ENCODE peak calls at places on chromosomes 7 and 10, in ten cellular contexts. One of them, this sample, is unnamed.

GRCh38 chr7:6026011-6026819 is 5.0 kb upstream of the ANKRD61 start:
- DNase-seq in T follicular helper cell: peak
- DNase-seq in PC-9: peak
- DNase-seq in GM23338: peak
- DNase-seq in Karpas-422: peak
- DNase-seq in AG04449: no peak
- DNase-seq in activated effector memory CD4-positive, alpha-beta T cell treated with Interleukin-2 at 50 U/mL for 16 hours: peak
- DNase-seq in midbrain: peak
- DNase-seq in activated CD4-positive, alpha-beta T cell treated with anti-CD3 and anti-CD28 coated beads for 1 hour: peak
- DNase-seq in stimulated activated CD4-positive, alpha-beta T cell treated with anti-CD3 and anti-CD28 coated beads, TNF-alpha, amount 100 ng/mL, for 4 hours: peak
- DNase-seq in this sample: peak

GRCh38 chr10:94292448-94293118 is 70.2 kb downstream of the NOC3L start:
- DNase-seq in T follicular helper cell: no peak
- DNase-seq in PC-9: peak
- DNase-seq in GM23338: no peak
- DNase-seq in Karpas-422: no peak
- DNase-seq in AG04449: peak
- DNase-seq in activated effector memory CD4-positive, alpha-beta T cell treated with Interleukin-2 at 50 U/mL for 16 hours: no peak
- DNase-seq in midbrain: no peak
- DNase-seq in activated CD4-positive, alpha-beta T cell treated with anti-CD3 and anti-CD28 coated beads for 1 hour: no peak
- DNase-seq in stimulated activated CD4-positive, alpha-beta T cell treated with anti-CD3 and anti-CD28 coated beads, TNF-alpha, amount 100 ng/mL, for 4 hours: no peak
- DNase-seq in this sample: no peak

GRCh38 chr7:135184254-135184841 is 13.8 kb upstream of the CYREN start:
- DNase-seq in T follicular helper cell: no peak
- DNase-seq in PC-9: no peak
- DNase-seq in GM23338: no peak
- DNase-seq in Karpas-422: no peak
- DNase-seq in AG04449: no peak
- DNase-seq in activated effector memory CD4-positive, alpha-beta T cell treated with Interleukin-2 at 50 U/mL for 16 hours: no peak
- DNase-seq in midbrain: no peak
- DNase-seq in activated CD4-positive, alpha-beta T cell treated with anti-CD3 and anti-CD28 coated beads for 1 hour: no peak
- DNase-seq in stimulated activated CD4-positive, alpha-beta T cell treated with anti-CD3 and anti-CD28 coated beads, TNF-alpha, amount 100 ng/mL, for 4 hours: no peak
- DNase-seq in this sample: no peak

GRCh38 chr7:87600130-87601124 is at the start of gene ABCB1:
- DNase-seq in T follicular helper cell: peak
- DNase-seq in PC-9: no peak
- DNase-seq in GM23338: peak
- DNase-seq in Karpas-422: no peak
- DNase-seq in AG04449: no peak
- DNase-seq in activated effector memory CD4-positive, alpha-beta T cell treated with Interleukin-2 at 50 U/mL for 16 hours: peak
- DNase-seq in midbrain: no peak
- DNase-seq in activated CD4-positive, alpha-beta T cell treated with anti-CD3 and anti-CD28 coated beads for 1 hour: peak
- DNase-seq in stimulated activated CD4-positive, alpha-beta T cell treated with anti-CD3 and anti-CD28 coated beads, TNF-alpha, amount 100 ng/mL, for 4 hours: peak
- DNase-seq in this sample: peak

GRCh38 chr7:112257073-112257472 is 50.6 kb downstream of the ZNF277 start:
- DNase-seq in T follicular helper cell: no peak
- DNase-seq in PC-9: no peak
- DNase-seq in GM23338: no peak
- DNase-seq in Karpas-422: no peak
- DNase-seq in AG04449: no peak
- DNase-seq in activated effector memory CD4-positive, alpha-beta T cell treated with Interleukin-2 at 50 U/mL for 16 hours: no peak
- DNase-seq in midbrain: no peak
- DNase-seq in activated CD4-positive, alpha-beta T cell treated with anti-CD3 and anti-CD28 coated beads for 1 hour: no peak
- DNase-seq in stimulated activated CD4-positive, alpha-beta T cell treated with anti-CD3 and anti-CD28 coated beads, TNF-alpha, amount 100 ng/mL, for 4 hours: no peak
- DNase-seq in this sample: no peak

GRCh38 chr10:77392236-77392721 is 245.3 kb downstream of the KCNMA1 start:
- DNase-seq in T follicular helper cell: no peak
- DNase-seq in PC-9: peak
- DNase-seq in GM23338: no peak
- DNase-seq in Karpas-422: peak
- DNase-seq in AG04449: no peak
- DNase-seq in activated effector memory CD4-positive, alpha-beta T cell treated with Interleukin-2 at 50 U/mL for 16 hours: no peak
- DNase-seq in midbrain: no peak
- DNase-seq in activated CD4-positive, alpha-beta T cell treated with anti-CD3 and anti-CD28 coated beads for 1 hour: no peak
- DNase-seq in stimulated activated CD4-positive, alpha-beta T cell treated with anti-CD3 and anti-CD28 coated beads, TNF-alpha, amount 100 ng/mL, for 4 hours: no peak
- DNase-seq in this sample: no peak

GRCh38 chr7:157797361-157797760 is 460.6 kb downstream of the DNAJB6 start:
- DNase-seq in T follicular helper cell: no peak
- DNase-seq in PC-9: no peak
- DNase-seq in GM23338: no peak
- DNase-seq in Karpas-422: no peak
- DNase-seq in AG04449: no peak
- DNase-seq in activated effector memory CD4-positive, alpha-beta T cell treated with Interleukin-2 at 50 U/mL for 16 hours: no peak
- DNase-seq in midbrain: no peak
- DNase-seq in activated CD4-positive, alpha-beta T cell treated with anti-CD3 and anti-CD28 coated beads for 1 hour: no peak
- DNase-seq in stimulated activated CD4-positive, alpha-beta T cell treated with anti-CD3 and anti-CD28 coated beads, TNF-alpha, amount 100 ng/mL, for 4 hours: no peak
- DNase-seq in this sample: no peak

GRCh38 chr10:95406651-95407280 is 116.0 kb upstream of the PDLIM1 start:
- DNase-seq in T follicular helper cell: no peak
- DNase-seq in PC-9: peak
- DNase-seq in GM23338: no peak
- DNase-seq in Karpas-422: no peak
- DNase-seq in AG04449: no peak
- DNase-seq in activated effector memory CD4-positive, alpha-beta T cell treated with Interleukin-2 at 50 U/mL for 16 hours: no peak
- DNase-seq in midbrain: peak
- DNase-seq in activated CD4-positive, alpha-beta T cell treated with anti-CD3 and anti-CD28 coated beads for 1 hour: no peak
- DNase-seq in stimulated activated CD4-positive, alpha-beta T cell treated with anti-CD3 and anti-CD28 coated beads, TNF-alpha, amount 100 ng/mL, for 4 hours: no peak
- DNase-seq in this sample: no peak

GRCh38 chr10:30000802-30001571 is 58.4 kb downstream of the JCAD start:
- DNase-seq in T follicular helper cell: no peak
- DNase-seq in PC-9: peak
- DNase-seq in GM23338: no peak
- DNase-seq in Karpas-422: peak
- DNase-seq in AG04449: peak
- DNase-seq in activated effector memory CD4-positive, alpha-beta T cell treated with Interleukin-2 at 50 U/mL for 16 hours: no peak
- DNase-seq in midbrain: no peak
- DNase-seq in activated CD4-positive, alpha-beta T cell treated with anti-CD3 and anti-CD28 coated beads for 1 hour: no peak
- DNase-seq in stimulated activated CD4-positive, alpha-beta T cell treated with anti-CD3 and anti-CD28 coated beads, TNF-alpha, amount 100 ng/mL, for 4 hours: no peak
- DNase-seq in this sample: peak

GRCh38 chr7:104803931-104804330 is 210.1 kb upstream of the KMT2E start:
- DNase-seq in T follicular helper cell: no peak
- DNase-seq in PC-9: no peak
- DNase-seq in GM23338: no peak
- DNase-seq in Karpas-422: no peak
- DNase-seq in AG04449: no peak
- DNase-seq in activated effector memory CD4-positive, alpha-beta T cell treated with Interleukin-2 at 50 U/mL for 16 hours: no peak
- DNase-seq in midbrain: no peak
- DNase-seq in activated CD4-positive, alpha-beta T cell treated with anti-CD3 and anti-CD28 coated beads for 1 hour: no peak
- DNase-seq in stimulated activated CD4-positive, alpha-beta T cell treated with anti-CD3 and anti-CD28 coated beads, TNF-alpha, amount 100 ng/mL, for 4 hours: no peak
- DNase-seq in this sample: no peak

GRCh38 chr7:54560183-54560582 is 18.0 kb downstream of the VSTM2A start:
- DNase-seq in T follicular helper cell: no peak
- DNase-seq in PC-9: no peak
- DNase-seq in GM23338: no peak
- DNase-seq in Karpas-422: no peak
- DNase-seq in AG04449: no peak
- DNase-seq in activated effector memory CD4-positive, alpha-beta T cell treated with Interleukin-2 at 50 U/mL for 16 hours: no peak
- DNase-seq in midbrain: no peak
- DNase-seq in activated CD4-positive, alpha-beta T cell treated with anti-CD3 and anti-CD28 coated beads for 1 hour: no peak
- DNase-seq in stimulated activated CD4-positive, alpha-beta T cell treated with anti-CD3 and anti-CD28 coated beads, TNF-alpha, amount 100 ng/mL, for 4 hours: no peak
- DNase-seq in this sample: no peak

GRCh38 chr10:71473671-71474599 is 77.2 kb downstream of the CDH23 start:
- DNase-seq in T follicular helper cell: no peak
- DNase-seq in PC-9: no peak
- DNase-seq in GM23338: peak
- DNase-seq in Karpas-422: no peak
- DNase-seq in AG04449: no peak
- DNase-seq in activated effector memory CD4-positive, alpha-beta T cell treated with Interleukin-2 at 50 U/mL for 16 hours: no peak
- DNase-seq in midbrain: no peak
- DNase-seq in activated CD4-positive, alpha-beta T cell treated with anti-CD3 and anti-CD28 coated beads for 1 hour: no peak
- DNase-seq in stimulated activated CD4-positive, alpha-beta T cell treated with anti-CD3 and anti-CD28 coated beads, TNF-alpha, amount 100 ng/mL, for 4 hours: no peak
- DNase-seq in this sample: no peak

GRCh38 chr10:113704637-113705343 is 25.1 kb downstream of the CASP7 start:
- DNase-seq in T follicular helper cell: no peak
- DNase-seq in PC-9: no peak
- DNase-seq in GM23338: peak
- DNase-seq in Karpas-422: peak
- DNase-seq in AG04449: no peak
- DNase-seq in activated effector memory CD4-positive, alpha-beta T cell treated with Interleukin-2 at 50 U/mL for 16 hours: no peak
- DNase-seq in midbrain: peak
- DNase-seq in activated CD4-positive, alpha-beta T cell treated with anti-CD3 and anti-CD28 coated beads for 1 hour: no peak
- DNase-seq in stimulated activated CD4-positive, alpha-beta T cell treated with anti-CD3 and anti-CD28 coated beads, TNF-alpha, amount 100 ng/mL, for 4 hours: no peak
- DNase-seq in this sample: no peak

GRCh38 chr7:44216521-44217030 is 15.8 kb downstream of the YKT6 start:
- DNase-seq in T follicular helper cell: no peak
- DNase-seq in PC-9: no peak
- DNase-seq in GM23338: no peak
- DNase-seq in Karpas-422: no peak
- DNase-seq in AG04449: no peak
- DNase-seq in activated effector memory CD4-positive, alpha-beta T cell treated with Interleukin-2 at 50 U/mL for 16 hours: no peak
- DNase-seq in midbrain: no peak
- DNase-seq in activated CD4-positive, alpha-beta T cell treated with anti-CD3 and anti-CD28 coated beads for 1 hour: no peak
- DNase-seq in stimulated activated CD4-positive, alpha-beta T cell treated with anti-CD3 and anti-CD28 coated beads, TNF-alpha, amount 100 ng/mL, for 4 hours: no peak
- DNase-seq in this sample: no peak

GRCh38 chr10:69807122-69807521 is 5.4 kb downstream of the COL13A1 start:
- DNase-seq in T follicular helper cell: no peak
- DNase-seq in PC-9: no peak
- DNase-seq in GM23338: no peak
- DNase-seq in Karpas-422: no peak
- DNase-seq in AG04449: peak
- DNase-seq in activated effector memory CD4-positive, alpha-beta T cell treated with Interleukin-2 at 50 U/mL for 16 hours: no peak
- DNase-seq in midbrain: no peak
- DNase-seq in activated CD4-positive, alpha-beta T cell treated with anti-CD3 and anti-CD28 coated beads for 1 hour: no peak
- DNase-seq in stimulated activated CD4-positive, alpha-beta T cell treated with anti-CD3 and anti-CD28 coated beads, TNF-alpha, amount 100 ng/mL, for 4 hours: no peak
- DNase-seq in this sample: no peak

GRCh38 chr7:111855842-111856227 is 293.5 kb upstream of the IMMP2L start:
- DNase-seq in T follicular helper cell: no peak
- DNase-seq in PC-9: no peak
- DNase-seq in GM23338: peak
- DNase-seq in Karpas-422: no peak
- DNase-seq in AG04449: no peak
- DNase-seq in activated effector memory CD4-positive, alpha-beta T cell treated with Interleukin-2 at 50 U/mL for 16 hours: no peak
- DNase-seq in midbrain: peak
- DNase-seq in activated CD4-positive, alpha-beta T cell treated with anti-CD3 and anti-CD28 coated beads for 1 hour: no peak
- DNase-seq in stimulated activated CD4-positive, alpha-beta T cell treated with anti-CD3 and anti-CD28 coated beads, TNF-alpha, amount 100 ng/mL, for 4 hours: no peak
- DNase-seq in this sample: no peak

GRCh38 chr7:25860206-25860881 is 291.7 kb upstream of the NFE2L3 start:
- DNase-seq in T follicular helper cell: no peak
- DNase-seq in PC-9: no peak
- DNase-seq in GM23338: peak
- DNase-seq in Karpas-422: no peak
- DNase-seq in AG04449: no peak
- DNase-seq in activated effector memory CD4-positive, alpha-beta T cell treated with Interleukin-2 at 50 U/mL for 16 hours: no peak
- DNase-seq in midbrain: no peak
- DNase-seq in activated CD4-positive, alpha-beta T cell treated with anti-CD3 and anti-CD28 coated beads for 1 hour: no peak
- DNase-seq in stimulated activated CD4-positive, alpha-beta T cell treated with anti-CD3 and anti-CD28 coated beads, TNF-alpha, amount 100 ng/mL, for 4 hours: no peak
- DNase-seq in this sample: no peak

GRCh38 chr7:157467496-157468212 is 130.8 kb downstream of the DNAJB6 start:
- DNase-seq in T follicular helper cell: no peak
- DNase-seq in PC-9: no peak
- DNase-seq in GM23338: no peak
- DNase-seq in Karpas-422: no peak
- DNase-seq in AG04449: no peak
- DNase-seq in activated effector memory CD4-positive, alpha-beta T cell treated with Interleukin-2 at 50 U/mL for 16 hours: no peak
- DNase-seq in midbrain: no peak
- DNase-seq in activated CD4-positive, alpha-beta T cell treated with anti-CD3 and anti-CD28 coated beads for 1 hour: no peak
- DNase-seq in stimulated activated CD4-positive, alpha-beta T cell treated with anti-CD3 and anti-CD28 coated beads, TNF-alpha, amount 100 ng/mL, for 4 hours: no peak
- DNase-seq in this sample: peak

GRCh38 chr10:23540401-23540800 is 101.5 kb downstream of the OTUD1 start:
- DNase-seq in T follicular helper cell: no peak
- DNase-seq in PC-9: no peak
- DNase-seq in GM23338: no peak
- DNase-seq in Karpas-422: no peak
- DNase-seq in AG04449: no peak
- DNase-seq in activated effector memory CD4-positive, alpha-beta T cell treated with Interleukin-2 at 50 U/mL for 16 hours: no peak
- DNase-seq in midbrain: peak
- DNase-seq in activated CD4-positive, alpha-beta T cell treated with anti-CD3 and anti-CD28 coated beads for 1 hour: no peak
- DNase-seq in stimulated activated CD4-positive, alpha-beta T cell treated with anti-CD3 and anti-CD28 coated beads, TNF-alpha, amount 100 ng/mL, for 4 hours: no peak
- DNase-seq in this sample: no peak

This sample was measured in upper lobe of left lung.